ENCODE peak calls at places on chromosomes 11 and 22, in five cellular contexts. I is thoracic aorta, W is heart right ventricle, R is PC-3, Q is RWPE1. Z is an unnamed sample.

GRCh38 chr22:45280583-45280972 is 4.2 kb upstream of the UPK3A start:
- DNase-seq in I (no peak), W (no peak), R (peak; percentile 80), Q (no peak), Z (no peak)

GRCh38 chr11:117256573-117256972 is 24.1 kb downstream of the RNF214 start:
- DNase-seq in I (no peak), W (no peak), R (peak; percentile 74), Q (no peak), Z (no peak)

GRCh38 chr11:18771266-18772035 is 20.1 kb downstream of the PTPN5 start:
- DNase-seq in I (no peak), W (no peak), R (no peak), Q (no peak), Z (no peak)

GRCh38 chr11:67613960-67614715 is 7.4 kb downstream of the NDUFV1 start:
- DNase-seq in I (no peak), W (no peak), R (peak; percentile 53), Q (peak; percentile 40), Z (peak; percentile 80)

GRCh38 chr11:2511421-2512369 is 66.9 kb downstream of the KCNQ1 start:
- DNase-seq in I (no peak), W (peak; percentile 50), R (no peak), Q (no peak), Z (peak; percentile 8)

GRCh38 chr11:35919244-35919643 is 24.6 kb upstream of the LDLRAD3 start:
- DNase-seq in I (no peak), W (no peak), R (peak; percentile 51), Q (no peak), Z (no peak)

GRCh38 chr11:2816517-2816916 is 69.1 kb downstream of the CDKN1C start:
- DNase-seq in I (no peak), W (no peak), R (no peak), Q (no peak), Z (no peak)

GRCh38 chr22:24482586-24482985 is 12.5 kb upstream of the UPB1 start:
- DNase-seq in I (no peak), W (no peak), R (peak; percentile 18), Q (peak; percentile 60), Z (no peak)

GRCh38 chr22:28032896-28033295 is 113.8 kb upstream of the PITPNB start:
- DNase-seq in I (no peak), W (no peak), R (no peak), Q (no peak), Z (no peak)

GRCh38 chr11:98411777-98412176 is 609.0 kb upstream of the CNTN5 start:
- DNase-seq in I (no peak), W (no peak), R (no peak), Q (no peak), Z (no peak)

GRCh38 chr11:58276151-58276550 is 8.1 kb upstream of the OR10W1 start:
- DNase-seq in I (no peak), W (no peak), R (no peak), Q (no peak), Z (no peak)

GRCh38 chr22:17807571-17808410 is 33.5 kb upstream of the BID start:
- DNase-seq in I (no peak), W (peak; percentile 71), R (no peak), Q (no peak), Z (no peak)

GRCh38 chr22:23305321-23305910 is 125.1 kb downstream of the BCR start:
- DNase-seq in I (no peak), W (no peak), R (peak; percentile 53), Q (no peak), Z (no peak)

GRCh38 chr11:3867209-3868071 is 12.0 kb downstream of the STIM1 start:
- DNase-seq in I (no peak), W (peak; percentile 80), R (no peak), Q (no peak), Z (no peak)

GRCh38 chr11:44823006-44823405 is 96.2 kb downstream of the TSPAN18 start:
- DNase-seq in I (no peak), W (no peak), R (no peak), Q (no peak), Z (no peak)
- TF ChIP-seq CTCF in I (no peak), W (no peak), R (peak; percentile 42), Q (no peak), Z (no peak)

DNA sequence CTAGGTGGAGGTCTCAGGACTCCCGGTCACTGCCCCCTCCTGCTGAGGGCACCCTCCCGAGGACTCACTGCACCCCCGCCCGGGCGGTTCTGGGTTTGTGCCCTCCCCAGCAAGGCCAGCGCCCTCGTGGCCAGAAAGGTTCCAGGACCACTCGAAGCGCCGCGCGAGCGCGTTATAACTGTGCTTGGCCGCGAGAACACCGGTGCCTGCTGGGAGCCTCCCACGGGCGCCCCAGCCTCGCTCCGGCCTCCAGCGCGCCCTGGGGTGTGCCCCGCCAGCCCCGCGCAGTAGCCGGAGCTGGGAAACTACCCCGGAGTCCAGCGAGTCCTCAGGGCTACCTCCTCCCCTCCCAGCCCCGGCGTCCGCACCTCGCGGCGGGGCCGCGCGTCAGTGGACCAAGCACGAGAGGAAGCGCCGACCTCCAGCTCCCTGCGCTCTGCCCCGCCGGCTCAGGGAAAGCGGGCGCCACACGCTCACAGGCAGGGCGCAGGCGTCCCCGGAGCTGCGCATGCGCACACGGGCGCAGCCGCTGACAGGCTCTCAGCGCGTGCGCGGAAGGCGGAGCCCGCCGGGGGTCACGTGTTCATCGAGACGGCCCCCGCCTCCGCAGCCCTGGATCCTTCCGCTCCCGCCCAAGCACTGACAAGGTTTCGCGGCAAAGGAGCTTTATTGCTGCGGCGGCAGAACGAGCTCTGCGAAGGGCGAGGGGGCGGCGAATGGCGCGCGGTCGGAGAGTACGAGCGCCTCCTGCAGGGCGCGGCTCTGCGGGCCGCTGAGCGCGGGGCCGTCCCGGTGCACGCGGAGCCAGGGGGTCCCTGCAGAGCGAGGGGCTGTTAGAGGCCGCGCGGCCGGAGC is at the start of gene SCO2:
- DNase-seq in I (peak; percentile 82), W (peak; percentile 96), R (peak; percentile 95), Q (peak; percentile 95), Z (peak; percentile 97)
- TF ChIP-seq CTCF in I (no peak), W (no peak), R (no peak), Q (no peak), Z (no peak)

GRCh38 chr11:43680521-43681505 is at the start of gene HSD17B12:
- DNase-seq in I (peak; percentile 98), W (peak; percentile 99), R (peak; percentile 99), Q (peak; percentile 99), Z (peak; percentile 99)
- TF ChIP-seq CTCF in I (no peak), W (no peak), R (no peak), Q (no peak), Z (no peak)

DNA sequence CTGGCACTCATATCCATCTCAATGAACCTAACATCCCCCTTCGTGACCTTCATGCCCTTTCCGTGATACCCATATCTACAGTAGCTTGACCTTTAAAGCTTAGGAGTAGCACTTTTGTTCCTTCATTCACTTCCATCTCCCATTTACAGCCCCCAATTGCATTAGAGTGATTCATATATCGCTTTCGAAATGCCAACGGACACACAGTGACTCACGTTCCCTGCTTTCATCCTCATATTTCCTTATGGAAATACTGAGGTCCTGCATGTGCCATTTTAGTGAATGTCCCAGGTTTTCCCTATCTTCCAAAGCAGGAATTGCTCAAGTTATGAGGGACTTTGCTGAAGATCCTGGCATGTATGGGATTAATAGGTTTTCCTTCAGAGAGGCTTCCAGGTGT is 44.3 kb upstream of the CEP126 start:
- DNase-seq in I (no peak), W (no peak), R (peak; percentile 91), Q (peak; percentile 75), Z (no peak)
- TF ChIP-seq CTCF in I (no peak), W (no peak), R (no peak), Q (no peak), Z (no peak)

DNA sequence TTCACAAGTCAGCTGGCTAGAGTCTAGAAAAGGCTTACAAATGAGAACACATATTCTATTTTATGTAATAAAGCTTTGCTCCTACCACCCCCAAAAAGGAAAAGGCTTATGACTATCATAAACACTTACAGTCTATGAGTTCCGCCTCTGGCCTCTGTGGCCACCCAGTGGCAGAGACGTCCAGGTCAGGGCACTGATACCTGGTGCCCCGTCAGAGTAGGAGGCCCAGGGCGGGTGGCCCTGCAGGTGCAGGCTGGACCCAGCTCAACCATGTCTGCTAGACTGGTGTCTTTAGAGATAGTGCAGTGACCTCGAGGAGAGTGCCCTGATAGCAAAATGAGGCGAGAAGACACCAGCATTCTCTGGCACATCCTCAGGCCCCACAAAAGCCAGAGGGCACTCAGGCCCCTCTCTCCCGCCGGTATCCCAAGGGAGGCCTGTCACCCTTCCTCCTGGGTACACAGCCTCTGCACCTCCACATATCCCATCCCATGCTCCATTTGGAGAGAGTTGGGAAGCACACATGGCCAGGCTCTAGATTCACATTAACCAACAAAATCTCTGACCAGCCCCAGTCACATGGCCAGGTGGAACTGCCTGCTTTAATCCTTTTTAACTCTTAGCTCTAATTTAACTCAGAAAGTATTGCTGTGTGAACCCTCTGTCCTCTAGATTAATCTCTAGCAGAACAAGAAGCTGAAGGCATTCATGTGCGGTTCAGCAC is 27.3 kb upstream of the SERPIND1 start:
- DNase-seq in I (no peak), W (no peak), R (no peak), Q (no peak), Z (no peak)
- TF ChIP-seq CTCF in I (no peak), W (no peak), R (no peak), Q (no peak), Z (no peak)

DNA sequence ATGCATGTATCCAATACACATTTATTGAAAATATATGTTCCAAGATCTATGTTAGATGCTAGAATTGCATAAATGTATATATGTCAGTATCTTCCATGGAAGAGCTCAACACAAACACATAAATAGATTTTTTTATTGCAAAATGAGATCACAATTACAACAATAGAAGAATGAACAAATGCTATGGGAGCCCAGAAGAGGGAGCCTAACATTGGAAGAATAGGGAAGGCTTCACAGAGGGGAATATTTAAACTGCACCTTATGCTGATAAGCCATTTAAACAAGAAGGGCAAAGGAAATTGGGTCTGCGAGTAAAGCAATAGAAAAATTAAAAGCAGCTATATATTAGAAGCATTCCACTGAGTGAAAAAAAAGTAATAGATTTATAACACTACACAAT is 96.1 kb upstream of the LRRC55 start:
- DNase-seq in I (no peak), W (no peak), R (peak; percentile 31), Q (no peak), Z (no peak)
- TF ChIP-seq CTCF in I (no peak), W (no peak), R (peak; percentile 46), Q (no peak), Z (no peak)

DNA sequence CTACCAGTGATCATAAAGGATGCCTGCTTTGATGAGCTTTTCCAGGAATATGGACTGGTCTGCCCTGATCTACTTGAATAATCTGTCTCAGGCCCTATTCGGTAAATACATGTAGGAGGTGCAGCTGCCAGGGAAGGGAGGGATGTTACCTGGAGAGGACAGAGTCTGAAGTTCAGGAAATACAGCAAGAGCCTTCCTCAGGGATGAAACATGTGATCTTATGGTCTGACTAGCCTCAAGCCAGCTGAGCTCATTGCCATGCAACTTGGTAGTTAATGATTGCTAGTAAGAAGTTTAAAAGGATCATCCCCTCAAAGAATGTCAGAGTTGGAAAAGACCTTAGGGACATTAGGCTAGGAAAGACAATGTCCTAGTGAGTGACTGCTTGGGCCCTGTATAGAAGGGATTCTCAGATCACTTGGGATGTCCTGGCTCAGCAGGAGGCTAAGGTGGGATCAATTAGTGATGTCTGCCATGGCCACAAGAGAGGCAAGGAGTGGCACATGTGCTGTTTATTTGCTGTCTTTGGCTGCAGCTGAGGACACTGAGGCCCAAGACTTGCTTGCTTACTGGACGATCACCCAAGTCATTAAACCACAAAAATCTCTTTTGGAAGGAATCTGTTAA is 18.5 kb downstream of the PTPRJ start:
- DNase-seq in I (no peak), W (no peak), R (no peak), Q (no peak), Z (no peak)
- TF ChIP-seq CTCF in I (no peak), W (no peak), R (no peak), Q (no peak), Z (no peak)

Z was measured in glutamatergic neuron.